ENCODE peak calls at places on chromosomes 1 and 21, in four cellular contexts. X is body of pancreas, W is pancreas, Z is tibial nerve. O is an unnamed sample.

GRCh38 chr1:113976609-113977278 is 2.5 kb upstream of the OLFML3 start:
- DNase-seq in W (no peak), X (peak), Z (no peak), O (no peak)

GRCh38 chr1:14083706-14084105 is 383.7 kb downstream of the PRDM2 start:
- DNase-seq in X (no peak), Z (no peak), W (no peak), O (no peak)

GRCh38 chr1:155984341-155984740 is 6.0 kb upstream of the ARHGEF2 start:
- DNase-seq in W (no peak), X (no peak), Z (no peak), O (no peak)

GRCh38 chr1:194117582-194117981 is 931.2 kb upstream of the B3GALT2 start:
- DNase-seq in Z (no peak), W (no peak), X (no peak), O (no peak)

GRCh38 chr1:36083635-36084501 is at the start of gene TEKT2:
- DNase-seq in Z (no peak), X (peak), W (peak), O (no peak)

GRCh38 chr21:38712076-38712475 is 93.7 kb upstream of the ETS2 start:
- DNase-seq in Z (no peak), X (peak), W (no peak), O (no peak)

GRCh38 chr1:2560299-2561073 is 4.3 kb downstream of the TNFRSF14 start:
- DNase-seq in W (no peak), X (no peak), Z (no peak), O (no peak)

GRCh38 chr1:39214021-39214713 is 9.7 kb downstream of the MACF1 start:
- DNase-seq in W (no peak), X (peak), Z (no peak), O (peak)

GRCh38 chr1:22920734-22921451 is 51.8 kb downstream of the LACTBL1 start:
- DNase-seq in X (no peak), Z (no peak), W (no peak), O (no peak)

GRCh38 chr1:5764959-5765358 is 227.3 kb downstream of the NPHP4 start:
- DNase-seq in W (no peak), Z (no peak), X (no peak), O (no peak)

GRCh38 chr1:96995351-96995750 is 273.8 kb downstream of the PTBP2 start:
- DNase-seq in Z (no peak), W (no peak), X (no peak), O (no peak)

GRCh38 chr1:229893762-229894444 is 173.1 kb upstream of the GALNT2 start:
- DNase-seq in X (no peak), W (no peak), Z (peak), O (no peak)

DNA sequence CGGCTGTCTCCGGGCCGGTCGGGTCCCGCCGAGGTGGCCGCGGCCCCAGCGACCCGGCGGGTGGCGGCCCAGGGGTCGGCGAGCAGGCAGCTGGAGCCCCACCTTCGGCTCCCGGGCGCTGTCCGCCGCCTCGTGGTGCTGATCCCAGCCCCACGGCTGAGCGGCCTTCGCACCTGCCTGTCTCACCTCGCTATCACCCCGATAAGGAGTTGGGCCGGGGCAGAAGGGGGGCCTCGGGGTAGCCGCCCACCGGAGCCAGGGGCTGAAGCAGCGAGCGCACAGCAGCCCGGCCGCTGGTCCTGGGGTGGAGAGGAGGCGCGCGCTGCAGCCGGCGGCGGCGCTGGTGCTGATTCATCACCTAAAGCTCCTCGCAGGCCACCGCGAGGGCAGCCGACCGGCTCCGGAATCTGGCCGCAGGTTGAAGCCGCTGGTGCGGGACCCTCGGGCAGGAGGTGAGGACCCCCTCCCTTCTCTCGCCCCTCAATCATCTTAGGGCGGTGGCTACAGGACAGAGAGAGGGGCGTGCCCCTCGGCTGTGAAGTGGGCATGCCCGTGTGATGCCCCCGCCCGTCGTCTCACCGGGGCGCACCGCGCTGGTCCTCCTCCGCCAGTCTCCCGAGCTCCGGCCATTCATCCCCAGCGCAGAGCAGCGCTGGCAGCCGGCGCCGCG is 577 bp downstream of the TRIM67 start:
- DNase-seq in W (peak), Z (no peak), X (peak), O (no peak)
- H3K4me3 ChIP-seq in W (peak), Z (peak), X (no peak), O (peak)

GRCh38 chr1:116491985-116492811 is 78.6 kb downstream of the CD58 start:
- DNase-seq in Z (no peak), W (no peak), X (no peak), O (no peak)

GRCh38 chr1:116494351-116494692 is 76.5 kb downstream of the CD58 start:
- DNase-seq in Z (no peak), W (no peak), X (no peak), O (no peak)

GRCh38 chr1:116494745-116495144 is 76.1 kb downstream of the CD58 start:
- DNase-seq in W (no peak), X (peak), Z (no peak), O (no peak)

GRCh38 chr1:116493036-116493435 is 77.8 kb downstream of the CD58 start:
- DNase-seq in X (no peak), W (no peak), Z (no peak), O (no peak)

GRCh38 chr1:116493484-116494350 is 77.1 kb downstream of the CD58 start:
- DNase-seq in W (no peak), Z (no peak), X (no peak), O (no peak)
- H3K4me3 ChIP-seq in W (no peak), Z (no peak), X (no peak), O (no peak)

GRCh38 chr1:100229681-100230443 is 19.8 kb downstream of the DBT start:
- DNase-seq in X (no peak), Z (no peak), W (no peak), O (no peak)

GRCh38 chr1:100234432-100234831 is 15.2 kb downstream of the DBT start:
- DNase-seq in X (no peak), W (no peak), Z (no peak), O (no peak)

GRCh38 chr1:100232156-100232555 is 17.5 kb downstream of the DBT start:
- DNase-seq in W (no peak), Z (no peak), X (no peak), O (no peak)

GRCh38 chr1:100230760-100231159 is 18.9 kb downstream of the DBT start:
- DNase-seq in Z (no peak), X (no peak), W (no peak), O (no peak)
- H3K4me3 ChIP-seq in Z (no peak), X (no peak), W (no peak), O (no peak)

GRCh38 chr21:14548751-14549150 is 2.6 kb upstream of the SAMSN1 start:
- DNase-seq in W (no peak), X (no peak), Z (no peak), O (no peak)
- H3K4me3 ChIP-seq in W (no peak), X (no peak), Z (no peak), O (no peak)

GRCh38 chr1:197768014-197768413 is 7.3 kb downstream of the DENND1B start:
- DNase-seq in X (no peak), Z (no peak), W (no peak), O (no peak)
- H3K4me3 ChIP-seq in X (no peak), Z (no peak), W (no peak), O (no peak)

DNA sequence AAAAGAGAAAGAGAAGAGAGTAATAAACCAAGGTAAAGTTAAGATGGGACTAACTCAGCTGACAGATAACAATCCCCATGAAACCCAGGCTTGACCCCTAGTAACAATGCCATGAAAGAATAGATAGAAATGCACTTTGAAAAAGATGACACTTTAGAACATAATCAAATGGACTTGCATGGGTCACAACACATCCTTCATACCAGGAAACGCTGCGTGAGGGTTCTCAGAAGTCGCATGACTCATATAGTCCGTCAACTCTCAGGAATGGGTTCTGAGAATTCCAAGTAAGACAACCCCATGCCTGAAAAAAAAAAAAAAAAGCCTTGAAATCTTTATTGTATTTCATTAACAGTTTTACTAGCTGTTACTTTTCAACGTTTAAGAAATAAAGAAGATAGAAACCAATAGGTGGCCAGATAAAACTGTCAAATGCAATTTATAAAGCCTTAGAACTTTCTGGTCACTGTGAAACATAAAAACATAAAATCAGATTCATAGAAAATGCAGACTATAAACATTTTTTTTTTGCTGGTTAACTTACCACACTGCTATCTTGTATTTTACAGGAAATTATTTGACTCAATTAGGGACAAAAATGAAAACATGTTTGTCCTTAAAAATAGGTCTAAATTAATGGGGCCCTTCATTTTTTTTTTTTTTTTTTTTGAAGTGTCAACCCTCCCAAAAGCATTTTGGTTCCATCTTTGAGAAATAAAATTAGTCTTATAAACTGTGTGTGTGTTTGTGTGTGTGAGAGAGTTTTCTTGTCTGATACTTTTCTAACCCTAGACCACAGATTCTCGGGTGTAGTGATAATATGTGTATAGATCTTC is 202.1 kb downstream of the NCAM2 start:
- DNase-seq in Z (peak), W (no peak), X (peak), O (no peak)
- H3K4me3 ChIP-seq in Z (peak), W (no peak), X (no peak), O (no peak)

DNA sequence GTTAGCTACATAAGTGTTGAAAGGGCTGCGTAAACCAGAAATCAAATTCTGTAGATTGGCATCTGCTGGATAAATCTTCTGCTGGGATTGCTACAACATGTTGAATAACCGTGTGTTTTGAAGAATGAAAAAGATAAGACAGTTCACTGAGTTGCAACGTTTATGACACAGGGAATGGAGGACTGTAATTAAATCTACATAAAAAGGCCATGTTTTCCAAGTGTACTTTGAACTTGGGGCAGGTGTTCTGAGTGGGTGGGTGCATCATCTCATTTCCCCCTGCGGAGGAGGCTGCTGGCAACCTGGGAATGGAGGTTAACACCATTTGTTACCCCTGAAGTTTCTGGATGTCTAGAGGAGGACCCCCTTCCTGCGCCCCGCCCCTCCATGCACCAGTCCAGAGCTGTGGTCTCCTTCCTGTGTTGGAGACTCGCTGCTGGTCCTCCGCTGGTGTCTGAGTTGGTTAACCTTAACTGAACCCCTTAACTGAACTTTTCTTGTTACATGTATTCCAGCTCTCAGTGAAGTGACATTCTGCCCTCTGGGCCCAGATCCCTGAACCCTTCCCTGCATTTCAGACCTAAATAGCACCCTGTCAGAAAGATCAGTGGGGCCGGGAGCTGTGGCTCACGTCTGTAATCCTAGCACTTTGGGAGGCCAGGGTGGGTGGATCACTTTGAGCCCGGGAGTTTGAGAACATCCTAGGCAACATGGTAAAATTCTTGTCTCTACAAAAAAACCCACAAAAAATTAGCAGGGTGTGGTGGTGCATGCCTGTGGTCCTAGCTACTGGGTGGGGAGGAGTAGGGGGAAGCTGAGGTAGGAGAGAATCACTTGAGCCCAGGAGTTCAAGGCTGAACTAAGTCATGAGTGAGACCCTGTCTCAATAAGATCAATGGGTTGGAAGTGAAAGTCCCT is 31.8 kb downstream of the UCK2 start:
- DNase-seq in X (no peak), Z (no peak), W (no peak), O (no peak)
- H3K4me3 ChIP-seq in X (no peak), Z (no peak), W (no peak), O (no peak)

DNA sequence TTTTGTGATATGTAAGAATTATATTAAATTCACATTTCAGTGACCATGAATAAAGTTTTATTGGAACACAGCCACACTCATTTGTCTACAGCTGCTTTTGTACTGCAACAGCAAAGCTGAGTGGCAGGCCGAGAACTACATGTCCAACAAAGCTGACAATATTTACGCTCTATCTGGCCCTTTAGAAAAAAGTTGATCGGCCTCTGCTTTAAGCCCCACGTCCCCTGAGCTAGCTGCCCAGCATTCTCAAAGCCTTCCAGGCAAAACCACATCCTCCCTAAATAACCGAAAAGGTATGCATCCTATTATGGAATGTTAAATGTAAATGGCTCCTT is 8.6 kb downstream of the SLC2A1 start:
- DNase-seq in X (no peak), Z (no peak), W (no peak), O (no peak)
- H3K4me3 ChIP-seq in X (no peak), Z (peak), W (no peak), O (no peak)